ENCODE peak calls at places on chromosomes 1 and 21, in eight cellular contexts. R is IMR-90; W is endothelial cell of umbilical vein; V is mesendoderm; S is CD4-positive, CD25-positive, alpha-beta regulatory T cell; T is brain microvascular endothelial cell; Z is spleen; A is fibroblast of lung. C is an unnamed sample.

GRCh38 chr1:168454211-168454815 is 89.5 kb downstream of the XCL2 start:
- DNase-seq in R (peak), W (no peak), V (no peak), S (no peak), T (no peak), Z (no peak), A (no peak), C (no peak)

GRCh38 chr1:207470927-207471326 is 16.8 kb downstream of the CR2 start:
- DNase-seq in R (no peak), W (no peak), V (no peak), S (no peak), T (no peak), Z (no peak), A (no peak), C (no peak)

GRCh38 chr1:108747898-108748297 is 1.4 kb downstream of the STXBP3 start:
- DNase-seq in R (no peak), W (peak), V (no peak), S (no peak), T (no peak), Z (no peak), A (no peak), C (no peak)

GRCh38 chr1:42998381-42998780 is 39.7 kb upstream of the SLC2A1 start:
- DNase-seq in R (peak), W (no peak), V (no peak), S (no peak), T (no peak), Z (no peak), A (no peak), C (no peak)

GRCh38 chr1:218933526-218933925 is 240.2 kb upstream of the LYPLAL1 start:
- DNase-seq in R (peak), W (no peak), V (no peak), S (no peak), T (no peak), Z (no peak), A (peak), C (no peak)

GRCh38 chr21:41536076-41536826 is 28.3 kb upstream of the TMPRSS2 start:
- DNase-seq in R (no peak), W (no peak), V (no peak), S (no peak), T (no peak), Z (no peak), A (no peak), C (peak)

GRCh38 chr1:50105430-50105829 is 3.3 kb upstream of the ELAVL4 start:
- DNase-seq in R (no peak), W (no peak), V (peak), S (no peak), T (no peak), Z (no peak), A (no peak), C (no peak)

GRCh38 chr21:36923270-36923669 is 43.2 kb downstream of the HLCS start:
- DNase-seq in R (no peak), W (no peak), V (no peak), S (no peak), T (no peak), Z (no peak), A (no peak), C (no peak)

GRCh38 chr21:45944601-45945000 is 37.0 kb upstream of the COL6A1 start:
- DNase-seq in R (no peak), W (no peak), V (no peak), S (no peak), T (no peak), Z (no peak), A (no peak), C (no peak)

GRCh38 chr21:29233611-29234540 is 64.8 kb upstream of the BACH1 start:
- DNase-seq in R (no peak), W (no peak), V (peak), S (no peak), T (no peak), Z (no peak), A (no peak), C (no peak)

GRCh38 chr1:145872421-145872891 is 13.2 kb downstream of the ANKRD35 start:
- DNase-seq in R (peak), W (no peak), V (peak), S (no peak), T (no peak), Z (peak), A (peak), C (no peak)

GRCh38 chr1:204971700-204972336 is 71.2 kb upstream of the CNTN2 start:
- DNase-seq in R (peak), W (peak), V (peak), S (no peak), T (peak), Z (no peak), A (peak), C (peak)

GRCh38 chr21:39006653-39007417 is 176.4 kb downstream of the PSMG1 start:
- DNase-seq in R (no peak), W (peak), V (no peak), S (no peak), T (no peak), Z (no peak), A (peak), C (no peak)

DNA sequence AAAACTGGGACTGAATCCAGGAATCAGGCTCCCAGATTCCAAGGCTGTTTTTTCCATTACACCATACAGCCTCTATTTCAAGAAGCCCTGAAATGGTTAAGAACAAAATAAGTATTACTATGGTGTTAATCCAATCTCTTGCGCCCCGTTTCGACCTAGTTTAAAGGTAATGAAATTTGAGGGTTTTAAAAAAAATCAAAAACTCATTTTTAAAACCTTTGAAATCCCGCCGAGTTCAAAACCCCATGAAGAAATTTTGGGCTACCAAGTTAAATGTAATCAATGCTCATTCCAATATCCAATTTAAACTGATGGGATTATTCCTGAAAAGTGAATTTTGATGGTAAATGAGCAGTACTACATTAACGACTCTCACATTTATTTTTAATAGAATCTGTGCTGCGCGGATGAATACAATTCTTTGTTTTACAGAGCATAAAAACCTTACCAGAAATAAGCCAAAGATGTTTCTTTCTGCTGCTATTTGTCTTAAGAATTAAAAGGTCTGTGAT is 767 bp upstream of the EGLN1 start:
- DNase-seq in R (no peak), W (no peak), V (no peak), S (no peak), T (no peak), Z (no peak), A (no peak), C (no peak)
- H3K27ac ChIP-seq in R (peak), W (peak), V (peak), S (peak), T (peak), Z (peak), A (no peak), C (peak)

GRCh38 chr1:27366113-27366410 is 699 bp downstream of the MAP3K6 start:
- DNase-seq in R (peak), W (peak), V (peak), S (peak), T (peak), Z (peak), A (peak), C (no peak)
- H3K27ac ChIP-seq in R (peak), W (peak), V (peak), S (peak), T (peak), Z (peak), A (peak), C (peak)

GRCh38 chr1:47330212-47330611 is 3.4 kb upstream of the CMPK1 start:
- DNase-seq in R (no peak), W (no peak), V (no peak), S (no peak), T (no peak), Z (no peak), A (no peak), C (no peak)
- H3K27ac ChIP-seq in R (no peak), W (no peak), V (no peak), S (no peak), T (no peak), Z (no peak), A (no peak), C (no peak)

GRCh38 chr1:112465122-112465521 is 43.6 kb upstream of the WNT2B start:
- DNase-seq in R (peak), W (peak), V (no peak), S (no peak), T (peak), Z (no peak), A (peak), C (no peak)

GRCh38 chr1:112462953-112463279 is 45.8 kb upstream of the WNT2B start:
- DNase-seq in R (no peak), W (no peak), V (no peak), S (no peak), T (no peak), Z (no peak), A (no peak), C (no peak)

GRCh38 chr1:112461200-112461871 is 47.4 kb upstream of the WNT2B start:
- DNase-seq in R (no peak), W (no peak), V (peak), S (no peak), T (no peak), Z (no peak), A (no peak), C (peak)

GRCh38 chr1:112466078-112466660 is 42.6 kb upstream of the WNT2B start:
- DNase-seq in R (peak), W (peak), V (peak), S (peak), T (peak), Z (peak), A (peak), C (peak)

DNA sequence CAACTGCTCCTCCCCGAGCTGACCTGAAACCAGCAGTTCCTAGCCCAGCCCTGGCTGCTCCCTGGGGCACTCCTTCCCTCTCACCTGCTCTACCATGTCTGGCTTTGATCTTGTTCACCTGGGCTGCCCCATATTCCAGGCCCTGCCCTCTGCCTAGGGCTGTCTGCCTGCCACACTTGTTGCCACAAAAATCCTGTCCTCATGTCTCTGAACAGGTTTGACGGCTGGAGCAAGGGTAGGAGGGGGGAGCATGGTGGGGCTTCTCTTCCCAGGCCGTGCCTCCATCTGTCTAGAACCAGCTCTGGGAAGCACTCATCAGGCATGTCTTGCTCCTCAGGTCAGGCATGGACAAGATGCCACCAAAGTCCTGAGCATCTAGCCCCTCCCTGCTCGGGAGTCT is 44.3 kb upstream of the WNT2B start:
- DNase-seq in R (no peak), W (peak), V (peak), S (no peak), T (no peak), Z (no peak), A (no peak), C (peak)
- H3K27ac ChIP-seq in R (no peak), W (peak), V (no peak), S (no peak), T (no peak), Z (no peak), A (no peak), C (peak)

GRCh38 chr1:228807904-228808487 is 72.7 kb downstream of the RHOU start:
- DNase-seq in R (no peak), W (no peak), V (no peak), S (no peak), T (no peak), Z (no peak), A (no peak), C (no peak)

GRCh38 chr1:228810855-228811654 is 75.8 kb downstream of the RHOU start:
- DNase-seq in R (no peak), W (no peak), V (peak), S (no peak), T (no peak), Z (no peak), A (no peak), C (no peak)

GRCh38 chr1:228811655-228812315 is 76.5 kb downstream of the RHOU start:
- DNase-seq in R (no peak), W (no peak), V (no peak), S (no peak), T (no peak), Z (no peak), A (no peak), C (no peak)

GRCh38 chr1:228810385-228810784 is 75.1 kb downstream of the RHOU start:
- DNase-seq in R (no peak), W (no peak), V (no peak), S (no peak), T (no peak), Z (no peak), A (no peak), C (no peak)

DNA sequence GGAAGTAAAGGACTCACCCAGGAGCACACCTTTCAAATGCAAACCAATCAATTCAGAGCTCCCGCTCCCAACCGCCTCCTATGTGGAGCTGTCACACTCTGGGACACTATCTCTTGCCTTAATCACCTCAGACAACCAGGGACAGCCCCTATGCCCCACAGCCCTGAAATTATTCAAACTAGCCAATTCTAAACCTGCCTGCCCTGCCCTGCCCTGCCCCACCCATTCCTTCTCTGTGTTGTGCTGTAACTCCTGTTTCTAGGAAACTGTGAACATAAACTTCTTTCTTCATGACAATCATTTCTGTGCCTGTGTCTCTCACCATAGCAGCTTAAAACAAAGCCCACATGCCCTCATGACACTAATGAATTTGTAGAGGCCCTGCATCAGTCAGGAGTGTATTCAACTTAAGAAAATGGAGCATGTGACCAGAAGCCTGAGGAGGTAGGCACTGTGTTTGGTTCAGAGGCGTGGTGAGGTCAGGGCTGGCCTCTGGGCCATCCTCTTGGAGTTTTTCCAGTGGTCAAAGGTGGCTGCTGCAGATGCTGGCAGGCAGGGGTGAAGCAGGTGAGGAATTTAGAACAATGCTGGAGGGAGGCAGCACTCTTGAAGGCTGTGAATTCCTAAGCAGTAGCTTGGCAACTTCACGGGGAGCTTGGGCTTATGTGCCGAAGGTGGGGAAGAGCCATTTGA is 74.5 kb downstream of the RHOU start:
- DNase-seq in R (no peak), W (no peak), V (peak), S (no peak), T (no peak), Z (no peak), A (no peak), C (no peak)
- H3K27ac ChIP-seq in R (no peak), W (no peak), V (peak), S (no peak), T (no peak), Z (no peak), A (no peak), C (no peak)

DNA sequence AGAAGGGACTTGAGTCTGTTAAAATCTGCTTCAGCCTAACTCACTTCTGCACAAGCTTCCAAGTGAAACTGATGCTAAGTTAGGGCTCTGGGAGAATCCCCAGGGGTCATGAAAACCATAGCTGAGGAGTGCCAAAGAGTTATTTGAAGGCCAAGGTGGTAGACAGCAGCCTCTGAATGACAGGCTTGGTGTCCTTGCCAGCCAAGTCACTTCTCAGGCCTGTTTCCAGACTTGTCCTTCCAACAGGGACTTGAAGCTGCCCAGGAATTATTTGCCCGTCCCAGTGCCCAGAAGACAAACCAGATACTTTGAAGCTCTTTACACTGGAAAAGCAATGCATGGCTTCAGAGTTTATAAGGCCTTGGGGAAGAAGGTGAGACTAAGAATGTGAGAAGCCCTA is 33.6 kb downstream of the RNASEL start:
- DNase-seq in R (no peak), W (no peak), V (no peak), S (no peak), T (no peak), Z (no peak), A (no peak), C (no peak)
- H3K27ac ChIP-seq in R (no peak), W (no peak), V (no peak), S (no peak), T (no peak), Z (no peak), A (no peak), C (no peak)

DNA sequence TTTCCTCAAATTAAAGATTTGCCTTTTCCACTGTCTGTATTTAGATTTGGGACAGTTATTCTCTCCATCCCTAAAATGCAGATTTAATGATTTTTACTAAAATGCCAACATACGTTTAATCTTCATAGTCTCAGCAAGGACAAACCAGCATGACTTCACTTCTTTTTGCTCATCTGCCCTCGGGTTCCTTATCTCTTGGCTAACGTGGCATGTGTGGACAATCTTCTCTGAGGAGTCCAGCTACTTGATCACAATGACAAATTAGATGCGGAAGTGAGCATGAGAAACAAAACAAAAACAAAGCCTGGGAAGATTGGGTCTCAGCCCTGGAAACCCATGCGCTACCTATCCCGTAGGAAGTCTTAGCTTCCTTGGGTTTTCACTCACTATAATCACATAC is 1.0 kb downstream of the MRAP start:
- DNase-seq in R (no peak), W (no peak), V (no peak), S (no peak), T (no peak), Z (no peak), A (no peak), C (no peak)
- H3K27ac ChIP-seq in R (no peak), W (no peak), V (no peak), S (no peak), T (no peak), Z (no peak), A (no peak), C (no peak)

GRCh38 chr1:230207598-230207997 is 140.6 kb downstream of the GALNT2 start:
- DNase-seq in R (no peak), W (no peak), V (no peak), S (no peak), T (no peak), Z (no peak), A (no peak), C (no peak)

GRCh38 chr1:230204852-230205251 is 137.8 kb downstream of the GALNT2 start:
- DNase-seq in R (no peak), W (no peak), V (no peak), S (no peak), T (no peak), Z (no peak), A (peak), C (peak)

GRCh38 chr1:230206976-230207375 is 139.9 kb downstream of the GALNT2 start:
- DNase-seq in R (no peak), W (peak), V (no peak), S (no peak), T (no peak), Z (no peak), A (no peak), C (no peak)

GRCh38 chr1:230208619-230209261 is 141.7 kb downstream of the GALNT2 start:
- DNase-seq in R (no peak), W (no peak), V (no peak), S (no peak), T (no peak), Z (no peak), A (no peak), C (no peak)

GRCh38 chr1:230205719-230206198 is 138.7 kb downstream of the GALNT2 start:
- DNase-seq in R (peak), W (peak), V (peak), S (no peak), T (peak), Z (no peak), A (no peak), C (no peak)
- H3K27ac ChIP-seq in R (no peak), W (no peak), V (no peak), S (no peak), T (peak), Z (no peak), A (no peak), C (no peak)

GRCh38 chr1:247390116-247390791 is 25.7 kb upstream of the NLRP3 start:
- DNase-seq in R (peak), W (peak), V (peak), S (peak), T (peak), Z (peak), A (peak), C (no peak)
- H3K27ac ChIP-seq in R (peak), W (no peak), V (no peak), S (peak), T (no peak), Z (no peak), A (peak), C (peak)